ENCODE peak calls at places on chromosomes 6 and 20, in five cellular contexts. S, Y, O, R and Q are unnamed samples.

GRCh38 chr20:34922654-34923381 is 32.8 kb downstream of the GSS start:
- DNase-seq in S (no peak), R (no peak), O (no peak), Y (no peak), Q (no peak)

GRCh38 chr20:18666803-18667460 is 79.1 kb downstream of the DTD1 start:
- DNase-seq in S (no peak), O (no peak), R (no peak), Y (no peak), Q (no peak)

GRCh38 chr6:9192405-9192909 is 757.1 kb upstream of the SLC35B3 start:
- DNase-seq in R (no peak), Y (no peak), O (no peak), S (no peak), Q (no peak)

GRCh38 chr20:973785-974194 is 28.3 kb downstream of the RSPO4 start:
- DNase-seq in O (no peak), S (peak), Y (peak), R (peak), Q (peak)

GRCh38 chr20:34337982-34338756 is 24.9 kb upstream of the ITCH start:
- DNase-seq in O (no peak), S (peak), R (no peak), Y (no peak), Q (peak)

GRCh38 chr20:51769941-51770615 is 1.9 kb upstream of the ATP9A start:
- DNase-seq in Y (no peak), R (no peak), O (no peak), S (no peak), Q (no peak)

GRCh38 chr6:170292111-170292777 is 1.4 kb upstream of the DLL1 start:
- DNase-seq in R (no peak), O (no peak), S (no peak), Y (peak), Q (no peak)

GRCh38 chr20:41989935-41990635 is 371.9 kb upstream of the CHD6 start:
- DNase-seq in O (no peak), R (no peak), S (no peak), Y (no peak), Q (no peak)

GRCh38 chr20:17562804-17563305 is 7.0 kb upstream of the DSTN start:
- DNase-seq in R (no peak), O (no peak), Y (no peak), S (no peak), Q (no peak)

GRCh38 chr6:22873531-22874136 is 304.3 kb downstream of the HDGFL1 start:
- DNase-seq in O (no peak), Y (peak), R (no peak), S (no peak), Q (no peak)

GRCh38 chr20:34420146-34420545 is 57.1 kb downstream of the ITCH start:
- DNase-seq in R (no peak), O (no peak), Y (no peak), S (no peak), Q (no peak)

GRCh38 chr6:2030682-2031244 is 214.6 kb downstream of the GMDS start:
- DNase-seq in O (no peak), S (no peak), R (no peak), Y (no peak), Q (no peak)

GRCh38 chr20:51185861-51186260 is 163.0 kb upstream of the KCNG1 start:
- DNase-seq in R (no peak), O (no peak), S (no peak), Y (no peak), Q (no peak)

GRCh38 chr6:142485256-142485655 is 183.4 kb downstream of the ADGRG6 start:
- DNase-seq in S (no peak), O (no peak), R (no peak), Y (no peak), Q (no peak)

GRCh38 chr6:125301435-125302391 is at the start of gene HDDC2:
- DNase-seq in O (peak), Y (peak), R (peak), S (peak), Q (no peak)

GRCh38 chr6:154462425-154462824 is 48.1 kb downstream of the CNKSR3 start:
- DNase-seq in R (no peak), Y (no peak), O (no peak), S (no peak), Q (no peak)

GRCh38 chr6:150891886-150892485 is 26.5 kb downstream of the MTHFD1L start:
- DNase-seq in O (peak), R (peak), S (peak), Y (peak), Q (peak)

GRCh38 chr6:151807513-151808330 is at the start of gene ESR1:
- DNase-seq in Y (no peak), O (no peak), S (peak), R (no peak), Q (no peak)

GRCh38 chr6:135008072-135008940 is 46.3 kb downstream of the HBS1L start:
- DNase-seq in O (no peak), Y (no peak), R (no peak), S (no peak), Q (no peak)

GRCh38 chr6:81911446-81911845 is 159.0 kb upstream of the TENT5A start:
- DNase-seq in O (no peak), Y (no peak), R (no peak), S (no peak), Q (no peak)

GRCh38 chr6:134814076-134814709 is 135.7 kb downstream of the ALDH8A1 start:
- DNase-seq in S (no peak), R (no peak), Y (no peak), O (no peak), Q (no peak)

GRCh38 chr6:20441921-20442320 is 40.2 kb downstream of the E2F3 start:
- DNase-seq in R (no peak), O (no peak), Y (no peak), S (no peak), Q (no peak)

GRCh38 chr20:51492167-51493092 is 50.1 kb downstream of the NFATC2 start:
- DNase-seq in R (no peak), O (no peak), Y (peak), S (no peak), Q (no peak)

GRCh38 chr20:63440366-63440955 is 32.0 kb downstream of the KCNQ2 start:
- DNase-seq in S (no peak), O (no peak), Y (no peak), R (no peak), Q (no peak)

GRCh38 chr6:111642463-111643158 is 36.9 kb upstream of the TRAF3IP2 start:
- DNase-seq in R (peak), S (no peak), Y (peak), O (no peak), Q (no peak)

GRCh38 chr6:56594699-56595098 is 48.0 kb downstream of the DST start:
- DNase-seq in Y (no peak), O (no peak), R (no peak), S (no peak), Q (peak)

GRCh38 chr20:51512645-51513044 is 29.9 kb downstream of the NFATC2 start:
- DNase-seq in O (no peak), R (no peak), Y (no peak), S (peak), Q (no peak)

GRCh38 chr20:44720617-44720993 is 5.4 kb downstream of the CCN5 start:
- DNase-seq in O (no peak), Y (peak), S (no peak), R (no peak), Q (no peak)